ENCODE peak calls at places on chromosome 5, in six cellular contexts. C, O, Q, G, M and U are unnamed samples.
A peak's percentile ranks its signal among the peaks of the same experiment; 100 is the strongest.

GRCh38 chr5:167759411-167759821 is 532.0 kb upstream of the WWC1 start:
- DNase-seq in G (peak; percentile 67), M (no peak), C (no peak), O (no peak), Q (no peak), U (no peak)

GRCh38 chr5:20972419-20972925 is 984.5 kb upstream of the CDH18 start:
- DNase-seq in C (no peak), Q (peak; percentile 1), G (peak; percentile 69), O (peak; percentile 62), M (no peak), U (no peak)

GRCh38 chr5:123035320-123035949 is 1.1 kb downstream of the PPIC start:
- DNase-seq in C (no peak), O (peak; percentile 30), Q (peak; percentile 29), G (peak; percentile 83), M (no peak), U (no peak)

GRCh38 chr5:44875661-44876250 is 67.0 kb downstream of the MRPS30 start:
- DNase-seq in M (no peak), C (no peak), O (no peak), Q (no peak), G (peak; percentile 78), U (no peak)

GRCh38 chr5:38379360-38379827 is 121.0 kb downstream of the EGFLAM start:
- DNase-seq in G (no peak), C (no peak), O (no peak), Q (peak; percentile 7), M (no peak), U (no peak)

GRCh38 chr5:28903643-28904042 is 1865.3 kb upstream of the CDH9 start:
- DNase-seq in M (no peak), C (no peak), G (no peak), Q (no peak), O (no peak), U (no peak)

GRCh38 chr5:119355244-119355635 is 579 bp upstream of the TNFAIP8 start:
- DNase-seq in Q (peak; percentile 21), O (no peak), G (no peak), C (no peak), M (no peak), U (no peak)

GRCh38 chr5:123950701-123951100 is 438.7 kb downstream of the CSNK1G3 start:
- DNase-seq in M (no peak), C (no peak), G (no peak), O (no peak), Q (no peak), U (no peak)

GRCh38 chr5:72478684-72479083 is 28.5 kb downstream of the ZNF366 start:
- DNase-seq in C (no peak), Q (no peak), M (no peak), G (no peak), O (no peak), U (no peak)

GRCh38 chr5:69360442-69360841 is 8.9 kb downstream of the AK6 start:
- DNase-seq in Q (no peak), C (no peak), G (no peak), O (no peak), M (no peak), U (no peak)

GRCh38 chr5:81856948-81857928 is 106.3 kb upstream of the SSBP2 start:
- DNase-seq in O (peak; percentile 45), Q (no peak), C (peak; percentile 82), M (no peak), G (peak; percentile 39), U (no peak)

GRCh38 chr5:138696501-138696900 is 56.7 kb upstream of the CTNNA1 start:
- DNase-seq in M (no peak), C (no peak), O (no peak), Q (no peak), G (no peak), U (no peak)

GRCh38 chr5:138653502-138653901 is 78.3 kb upstream of the HSPA9 start:
- DNase-seq in O (no peak), M (no peak), Q (no peak), G (peak; percentile 51), C (no peak), U (no peak)

GRCh38 chr5:109450129-109450877 is 40.5 kb upstream of the PJA2 start:
- DNase-seq in M (no peak), O (no peak), C (no peak), Q (no peak), G (no peak), U (no peak)

GRCh38 chr5:132411382-132411925 is 41.9 kb downstream of the SLC22A5 start:
- DNase-seq in C (no peak), O (peak; percentile 46), M (no peak), G (no peak), Q (no peak), U (peak; percentile 92)

GRCh38 chr5:146003852-146004251 is 67.5 kb downstream of the SH3RF2 start:
- DNase-seq in O (no peak), Q (no peak), M (no peak), C (no peak), G (no peak), U (peak; percentile 26)

GRCh38 chr5:14171091-14171490 is 27.9 kb downstream of the TRIO start:
- DNase-seq in C (no peak), O (no peak), M (no peak), G (no peak), Q (no peak), U (no peak)

GRCh38 chr5:165325201-165325600 is 1819.8 kb downstream of the MAT2B start:
- DNase-seq in C (no peak), M (no peak), G (no peak), Q (no peak), O (no peak), U (no peak)

GRCh38 chr5:17304282-17304681 is 86.9 kb downstream of the BASP1 start:
- DNase-seq in M (no peak), C (no peak), G (peak; percentile 76), O (no peak), Q (no peak), U (no peak)

GRCh38 chr5:11048760-11049159 is 287.7 kb upstream of the DAP start:
- DNase-seq in M (no peak), Q (no peak), G (peak; percentile 10), C (no peak), O (no peak), U (peak; percentile 55)

GRCh38 chr5:74394543-74394923 is 246.0 kb downstream of the ENC1 start:
- DNase-seq in M (no peak), Q (no peak), C (no peak), O (no peak), G (no peak), U (no peak)

GRCh38 chr5:168875839-168876238 is 296.7 kb upstream of the PANK3 start:
- DNase-seq in G (no peak), C (no peak), O (no peak), M (no peak), Q (no peak), U (no peak)

GRCh38 chr5:102823441-102823874 is 68.4 kb downstream of the PAM start:
- DNase-seq in G (no peak), Q (no peak), M (no peak), C (no peak), O (no peak), U (no peak)

GRCh38 chr5:172640822-172641358 is at the start of gene NEURL1B:
- DNase-seq in G (peak; percentile 61), C (peak; percentile 95), O (peak; percentile 87), Q (no peak), M (no peak), U (no peak)

DNA sequence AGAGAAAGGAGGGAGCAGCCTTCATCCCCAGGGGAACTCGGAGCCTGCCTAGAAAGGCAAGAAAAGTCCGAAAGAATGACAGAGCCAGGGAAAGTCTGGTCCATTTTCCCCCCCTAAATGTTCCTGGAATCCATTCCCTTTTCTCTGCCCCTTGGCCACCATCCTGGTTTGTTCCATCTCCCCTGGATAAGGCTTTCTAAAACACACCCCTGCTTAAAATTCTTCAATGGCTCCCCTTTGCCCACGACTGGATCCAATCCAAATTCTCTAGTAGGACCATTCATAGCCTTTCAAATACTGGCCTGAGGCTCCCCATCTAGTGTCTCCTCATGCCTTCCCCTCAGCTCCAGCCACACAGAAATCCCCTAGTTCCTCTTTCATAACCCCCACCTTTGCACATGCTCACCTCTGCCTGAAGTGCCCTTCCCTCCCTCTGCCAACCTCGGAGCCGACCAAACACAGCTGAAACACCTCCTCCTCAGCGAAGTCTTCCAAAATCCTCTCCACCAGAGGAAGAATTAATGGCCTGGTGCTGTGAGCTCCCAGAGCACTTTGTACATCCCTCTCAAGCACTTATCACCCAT is 65.7 kb upstream of the ARAP3 start:
- DNase-seq in Q (no peak), M (no peak), G (no peak), C (no peak), O (no peak), U (no peak)
- TF ChIP-seq EP300 in Q (no peak), M (no peak), G (no peak), C (no peak), O (no peak), U (no peak)

GRCh38 chr5:61330341-61330878 is 1.6 kb upstream of the ZSWIM6 start:
- DNase-seq in M (no peak), G (peak; percentile 69), O (peak; percentile 58), Q (no peak), C (peak; percentile 79), U (no peak)

GRCh38 chr5:61330879-61331406 is 1.1 kb upstream of the ZSWIM6 start:
- DNase-seq in G (peak; percentile 82), O (peak; percentile 81), M (no peak), C (peak; percentile 97), Q (no peak), U (peak; percentile 93)

GRCh38 chr5:61328791-61329617 is 3.1 kb upstream of the ZSWIM6 start:
- DNase-seq in M (no peak), O (no peak), C (no peak), G (no peak), Q (no peak), U (no peak)

GRCh38 chr5:61329729-61330128 is 2.3 kb upstream of the ZSWIM6 start:
- DNase-seq in C (no peak), G (no peak), O (no peak), Q (no peak), M (no peak), U (no peak)

GRCh38 chr5:61327761-61328753 is 4.0 kb upstream of the ZSWIM6 start:
- DNase-seq in O (no peak), C (no peak), Q (no peak), G (peak; percentile 73), M (no peak), U (no peak)
- TF ChIP-seq EP300 in O (no peak), C (no peak), Q (no peak), G (no peak), M (no peak), U (no peak)

DNA sequence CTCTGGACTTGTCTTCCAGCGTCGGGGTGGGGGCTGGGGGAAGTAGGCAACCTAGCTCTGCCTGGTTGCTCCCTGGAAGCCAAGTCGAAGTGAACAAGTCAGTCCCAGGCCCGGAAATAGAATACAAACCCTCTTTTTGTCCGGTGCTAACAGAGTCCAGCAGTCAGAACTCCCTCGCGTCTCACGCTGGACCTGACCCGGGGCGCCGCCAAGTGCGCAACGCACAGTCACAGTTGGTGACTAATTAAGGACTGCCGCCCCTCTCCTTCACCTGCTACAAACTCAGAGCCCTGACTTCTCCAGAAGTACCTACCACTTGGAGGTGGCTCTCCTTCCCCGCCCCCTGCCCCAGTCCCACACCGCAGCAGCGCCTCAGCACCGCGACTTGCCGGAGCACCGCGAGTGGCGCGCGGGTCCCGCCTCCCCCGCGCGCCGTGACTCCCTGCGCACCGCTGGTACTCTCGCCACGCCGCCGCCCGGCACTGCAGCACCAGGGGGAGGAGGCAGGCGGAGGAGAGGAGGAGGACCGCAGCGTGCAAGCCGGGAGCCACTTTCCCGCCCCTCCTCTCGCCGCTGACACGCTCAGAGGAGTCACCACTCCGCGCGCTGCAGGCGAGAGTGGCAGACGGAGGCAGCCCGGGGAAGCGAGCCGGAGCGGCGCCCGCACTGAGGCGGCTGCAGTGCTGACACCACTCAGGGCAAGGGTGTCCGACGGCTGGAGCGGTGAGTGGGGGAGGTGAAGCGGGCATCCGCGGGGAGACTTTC is at the start of gene SV2C:
- DNase-seq in C (peak; percentile 78), O (peak; percentile 15), Q (no peak), G (peak; percentile 16), M (no peak), U (no peak)
- TF ChIP-seq EP300 in C (no peak), O (no peak), Q (no peak), G (no peak), M (no peak), U (no peak)

GRCh38 chr5:157497875-157498611 is 38.0 kb downstream of the NIPAL4 start:
- DNase-seq in G (no peak), Q (no peak), M (no peak), C (peak; percentile 34), O (no peak), U (no peak)
- TF ChIP-seq EP300 in G (no peak), Q (no peak), M (no peak), C (no peak), O (no peak), U (no peak)